ENCODE peak calls at places on chromosome 15, in nine cellular contexts. D is uterus, A is ovary, Q is HepG2, N is IMR-90, E is esophagus muscularis mucosa, Z is adrenal gland, F is body of pancreas, L is testis. X is an unnamed sample.

GRCh38 chr15:55907797-55908196 is 85.6 kb downstream of the NEDD4 start:
- DNase-seq in D (no peak), A (no peak), Q (no peak), N (peak; percentile 99), E (no peak), Z (no peak), F (no peak), L (no peak), X (no peak)

GRCh38 chr15:99125061-99125990 is 20.4 kb downstream of the SYNM start:
- DNase-seq in D (no peak), A (no peak), Q (no peak), N (no peak), E (no peak), Z (no peak), F (no peak), L (no peak), X (peak; percentile 81)

GRCh38 chr15:22895465-22896190 is 57.2 kb downstream of the NIPA2 start:
- DNase-seq in D (no peak), A (no peak), Q (no peak), N (peak; percentile 34), E (no peak), Z (no peak), F (no peak), L (no peak), X (no peak)

GRCh38 chr15:63834500-63835210 is 907 bp upstream of the HERC1 start:
- DNase-seq in D (no peak), A (peak; percentile 20), Q (no peak), N (no peak), E (no peak), Z (peak; percentile 35), F (no peak), L (no peak), X (no peak)

GRCh38 chr15:36426696-36427095 is 152.7 kb upstream of the CDIN1 start:
- DNase-seq in D (no peak), A (no peak), Q (no peak), N (no peak), E (no peak), Z (no peak), F (no peak), L (no peak), X (no peak)

GRCh38 chr15:32943691-32944090 is 225.9 kb downstream of the GREM1 start:
- DNase-seq in D (no peak), A (no peak), Q (no peak), N (peak; percentile 37), E (no peak), Z (no peak), F (no peak), L (no peak), X (no peak)

GRCh38 chr15:73142802-73143762 is 90.8 kb downstream of the NEO1 start:
- DNase-seq in D (no peak), A (no peak), Q (no peak), N (no peak), E (no peak), Z (no peak), F (no peak), L (no peak), X (no peak)

GRCh38 chr15:51888593-51889195 is 59.2 kb downstream of the TMOD3 start:
- DNase-seq in D (no peak), A (no peak), Q (no peak), N (peak; percentile 31), E (no peak), Z (no peak), F (no peak), L (no peak), X (no peak)

GRCh38 chr15:101305820-101306255 is 10.8 kb upstream of the SNRPA1 start:
- DNase-seq in D (no peak), A (no peak), Q (no peak), N (no peak), E (no peak), Z (no peak), F (no peak), L (no peak), X (no peak)

GRCh38 chr15:73082719-73083275 is 30.5 kb downstream of the NEO1 start:
- DNase-seq in D (no peak), A (no peak), Q (no peak), N (no peak), E (no peak), Z (no peak), F (no peak), L (no peak), X (no peak)

GRCh38 chr15:63978511-63979226 is 67.6 kb downstream of the DAPK2 start:
- DNase-seq in D (no peak), A (no peak), Q (no peak), N (no peak), E (no peak), Z (no peak), F (no peak), L (no peak), X (no peak)

GRCh38 chr15:98996169-98996568 is 11.4 kb downstream of the PGPEP1L start:
- DNase-seq in D (no peak), A (no peak), Q (no peak), N (no peak), E (no peak), Z (no peak), F (no peak), L (no peak), X (no peak)

GRCh38 chr15:73858062-73858461 is 15.3 kb upstream of the TBC1D21 start:
- DNase-seq in D (no peak), A (no peak), Q (no peak), N (no peak), E (no peak), Z (no peak), F (no peak), L (no peak), X (no peak)

GRCh38 chr15:31390777-31391486 is 64.3 kb downstream of the KLF13 start:
- DNase-seq in D (no peak), A (no peak), Q (no peak), N (no peak), E (peak; percentile 82), Z (no peak), F (no peak), L (no peak), X (peak; percentile 62)

GRCh38 chr15:31392761-31393401 is 66.2 kb downstream of the KLF13 start:
- DNase-seq in D (no peak), A (no peak), Q (no peak), N (no peak), E (no peak), Z (peak; percentile 53), F (peak; percentile 60), L (no peak), X (peak; percentile 73)

GRCh38 chr15:31393441-31394091 is 66.9 kb downstream of the KLF13 start:
- DNase-seq in D (no peak), A (no peak), Q (no peak), N (no peak), E (peak; percentile 89), Z (peak; percentile 30), F (peak; percentile 25), L (no peak), X (peak; percentile 68)

GRCh38 chr15:31390029-31390428 is 63.4 kb downstream of the KLF13 start:
- DNase-seq in D (no peak), A (no peak), Q (no peak), N (no peak), E (peak; percentile 83), Z (no peak), F (no peak), L (no peak), X (no peak)

DNA sequence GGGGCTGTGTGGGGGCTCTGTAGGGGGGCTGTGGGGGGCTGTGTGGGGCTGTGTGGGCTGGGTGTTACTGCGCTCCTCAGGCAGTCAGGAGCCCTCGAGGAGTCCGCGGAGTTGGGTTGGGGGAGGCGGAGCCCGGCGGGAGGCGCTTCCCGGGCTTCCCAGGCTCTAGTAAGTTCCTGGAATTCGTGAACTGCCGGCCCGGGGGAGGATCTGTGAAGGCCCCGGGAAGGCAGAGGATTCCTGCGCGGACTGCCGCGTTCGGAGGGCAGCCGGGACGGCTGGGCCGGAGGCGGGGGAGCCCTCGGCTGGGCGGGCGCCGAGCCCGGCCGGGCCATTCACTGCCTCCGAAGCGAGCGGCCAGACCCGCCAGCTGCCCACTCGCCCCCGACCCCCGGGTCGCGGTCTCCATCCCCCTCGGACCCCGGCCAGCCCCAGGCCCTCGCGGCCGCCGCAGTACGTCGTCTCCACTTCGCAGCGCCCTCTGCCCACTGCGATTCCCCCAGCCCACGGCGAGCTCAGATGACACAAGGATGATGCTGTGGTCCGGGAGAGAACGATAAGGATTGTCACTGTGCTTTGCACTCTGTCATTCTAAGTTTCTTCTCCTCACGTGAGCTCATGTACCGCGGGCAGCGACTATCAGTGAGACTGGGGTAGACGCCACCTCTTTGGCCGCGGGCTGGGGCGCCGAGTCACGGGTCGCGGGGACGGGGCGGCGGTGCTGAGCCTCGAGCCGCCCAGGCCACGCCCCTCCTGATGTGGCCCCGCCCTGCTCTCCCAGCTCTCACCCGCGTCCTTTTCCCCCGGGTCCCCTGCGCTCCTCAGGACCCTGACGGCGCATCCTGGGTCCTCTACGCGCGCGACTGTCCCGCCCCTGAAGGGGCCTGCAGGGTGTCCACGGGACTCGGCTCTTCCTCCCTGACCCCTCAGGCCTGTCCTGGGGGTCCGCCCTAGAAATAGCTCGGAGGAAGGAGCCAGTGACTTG is 65.3 kb downstream of the KLF13 start:
- DNase-seq in D (peak; percentile 80), A (peak; percentile 64), Q (no peak), N (peak; percentile 62), E (peak; percentile 96), Z (peak; percentile 83), F (peak; percentile 88), L (peak; percentile 91), X (peak; percentile 94)
- TF ChIP-seq POLR2A in D (peak; percentile 93), A (peak; percentile 86), Q (no peak), N (peak; percentile 72), E (peak; percentile 96), Z (peak; percentile 73), F (peak; percentile 95), L (peak; percentile 61), X (peak; percentile 85)

GRCh38 chr15:69094124-69095030 is 66.1 kb upstream of the GLCE start:
- DNase-seq in D (no peak), A (no peak), Q (no peak), N (no peak), E (no peak), Z (no peak), F (no peak), L (no peak), X (no peak)
- H3K27me3 ChIP-seq in D (no peaks in the 10 kb centered on the region), A (no peaks in the 10 kb centered on the region), Q (peaks cover 4% of the 10 kb centered on the region), N (peaks cover 52% of the 10 kb centered on the region), E (no peaks in the 10 kb centered on the region), Z (no peaks in the 10 kb centered on the region), F (no peaks in the 10 kb centered on the region), L (no peaks in the 10 kb centered on the region), X (no peaks in the 10 kb centered on the region)

DNA sequence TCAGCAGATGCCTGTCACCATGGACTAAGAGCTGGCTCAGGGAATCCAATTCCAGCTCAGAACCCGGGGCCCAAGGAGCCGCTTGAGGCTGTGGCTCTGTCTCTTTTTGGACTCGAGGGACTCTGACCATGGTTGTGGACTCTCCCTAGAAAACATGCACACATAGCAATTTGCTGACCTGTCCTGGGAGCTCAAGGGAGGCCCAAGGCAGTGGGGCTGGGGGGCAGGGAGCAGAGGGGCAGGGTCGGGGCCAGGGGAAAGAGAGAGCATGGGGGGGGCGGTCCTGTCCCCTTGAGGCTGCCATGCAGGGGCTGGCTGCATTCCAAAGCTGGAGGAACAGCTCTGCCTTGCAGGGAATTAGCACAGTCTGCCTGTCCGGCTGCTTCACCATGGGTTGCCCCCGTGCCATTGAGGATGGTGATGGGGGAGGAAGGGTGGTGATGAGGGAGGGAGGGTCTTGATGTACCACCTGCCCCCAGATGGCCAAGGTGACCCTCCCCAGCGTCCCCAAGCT is 190.1 kb downstream of the GOLGA6L6 start:
- DNase-seq in D (no peak), A (no peak), Q (no peak), N (no peak), E (no peak), Z (peak; percentile 25), F (peak; percentile 9), L (no peak), X (peak; percentile 67)
- H3K9me3 ChIP-seq in D (no peaks in the 10 kb centered on the region), A (no peaks in the 10 kb centered on the region), Q (peaks cover 5% of the 10 kb centered on the region), N (peaks cover 79% of the 10 kb centered on the region), E (no peaks in the 10 kb centered on the region), Z (no peaks in the 10 kb centered on the region), F (no peaks in the 10 kb centered on the region), L (no peaks in the 10 kb centered on the region), X (peaks cover 5% of the 10 kb centered on the region)

GRCh38 chr15:64989331-64990167 is at the start of gene SPG21:
- DNase-seq in D (peak; percentile 95), A (peak; percentile 94), Q (peak; percentile 73), N (peak; percentile 91), E (peak; percentile 96), Z (peak; percentile 95), F (peak; percentile 94), L (peak; percentile 94), X (peak; percentile 96)
- TF ChIP-seq POLR2A in D (peak; percentile 78), A (peak; percentile 58), Q (peak; percentile 53), N (peak; percentile 90), E (peak; percentile 6), Z (peak; percentile 95), F (peak; percentile 87), L (peak; percentile 5), X (no peak)